ENCODE peak calls at places on chromosomes 11 and 22, in five cellular contexts. H, I, Z, Y and O are unnamed samples.

GRCh38 chr11:62427630-62428233 is 8.9 kb downstream of the SCGB1A1 start:
- DNase-seq in I (no peak), Y (peak; percentile 58), H (no peak), Z (no peak), O (peak; percentile 49)

GRCh38 chr11:98061858-98062257 is 958.9 kb upstream of the CNTN5 start:
- DNase-seq in I (no peak), H (no peak), Y (no peak), Z (no peak), O (no peak)

GRCh38 chr11:95076416-95076815 is 9.7 kb downstream of the SRSF8 start:
- DNase-seq in Z (no peak), Y (peak; percentile 75), H (no peak), I (no peak), O (no peak)

GRCh38 chr11:129041611-129042018 is 98.9 kb upstream of the TP53AIP1 start:
- DNase-seq in Y (peak; percentile 25), Z (peak; percentile 38), H (no peak), I (no peak), O (no peak)

GRCh38 chr22:17422736-17423343 is 53.6 kb downstream of the CECR2 start:
- DNase-seq in H (no peak), Z (no peak), I (no peak), Y (no peak), O (no peak)

GRCh38 chr22:43317252-43317651 is 25.9 kb downstream of the SCUBE1 start:
- DNase-seq in H (no peak), I (no peak), Y (no peak), Z (no peak), O (no peak)

GRCh38 chr22:23182289-23183106 is 2.2 kb downstream of the BCR start:
- DNase-seq in I (peak; percentile 41), H (no peak), Y (peak; percentile 19), Z (no peak), O (no peak)

GRCh38 chr11:30459821-30460220 is 126.3 kb downstream of the MPPED2 start:
- DNase-seq in Y (no peak), I (no peak), H (no peak), Z (no peak), O (no peak)

GRCh38 chr22:35742342-35743100 is 24.8 kb downstream of the APOL5 start:
- DNase-seq in H (no peak), Z (no peak), Y (peak; percentile 81), I (no peak), O (no peak)

GRCh38 chr11:8285796-8286195 is 22.1 kb upstream of the LMO1 start:
- DNase-seq in Z (no peak), Y (no peak), H (no peak), I (no peak), O (no peak)

GRCh38 chr11:9530020-9530628 is 43.3 kb upstream of the WEE1 start:
- DNase-seq in H (no peak), Y (no peak), I (no peak), Z (no peak), O (no peak)

GRCh38 chr11:18081551-18081950 is 24.3 kb downstream of the SAAL1 start:
- DNase-seq in Z (no peak), H (no peak), I (no peak), Y (no peak), O (no peak)

GRCh38 chr11:11027271-11027670 is 169.4 kb upstream of the ZBED5 start:
- DNase-seq in Y (peak; percentile 85), H (no peak), I (no peak), Z (no peak), O (no peak)

GRCh38 chr11:19218801-19219460 is 17.1 kb upstream of the CSRP3 start:
- DNase-seq in H (no peak), I (no peak), Y (no peak), Z (no peak), O (no peak)

GRCh38 chr11:57798905-57799559 is 37.4 kb downstream of the CTNND1 start:
- DNase-seq in I (no peak), Z (peak; percentile 24), Y (peak; percentile 52), H (no peak), O (peak; percentile 99)

GRCh38 chr11:92082652-92083051 is 142.0 kb upstream of the FAT3 start:
- DNase-seq in Y (no peak), I (no peak), Z (no peak), H (no peak), O (no peak)

GRCh38 chr22:30325724-30326703 is 727 bp downstream of the TBC1D10A start:
- DNase-seq in I (peak; percentile 15), H (no peak), Z (no peak), Y (no peak), O (peak; percentile 22)

GRCh38 chr11:18986744-18987143 is 47.5 kb upstream of the MRGPRX1 start:
- DNase-seq in I (no peak), H (no peak), Y (no peak), Z (no peak), O (no peak)

GRCh38 chr22:48923165-48923875 is 904.4 kb downstream of the BRD1 start:
- DNase-seq in Y (no peak), I (no peak), H (no peak), Z (no peak), O (no peak)

GRCh38 chr11:78161937-78162336 is 22.5 kb upstream of the ALG8 start:
- DNase-seq in Z (no peak), Y (peak; percentile 42), I (no peak), H (no peak), O (no peak)

GRCh38 chr22:26480611-26480932 is 3.0 kb downstream of the HPS4 start:
- DNase-seq in Y (no peak), H (no peak), Z (no peak), I (no peak), O (no peak)

GRCh38 chr11:119284344-119285157 is 32.4 kb downstream of the MCAM start:
- DNase-seq in H (no peak), I (peak; percentile 62), Y (peak; percentile 47), Z (peak; percentile 33), O (peak; percentile 53)

GRCh38 chr22:37383342-37383741 is 43.9 kb downstream of the ELFN2 start:
- DNase-seq in H (no peak), I (no peak), Z (no peak), Y (peak; percentile 16), O (no peak)

GRCh38 chr11:78163828-78164227 is 24.4 kb upstream of the ALG8 start:
- DNase-seq in I (no peak), H (no peak), Y (no peak), Z (no peak), O (no peak)

GRCh38 chr11:68840661-68841653 is 759 bp downstream of the CPT1A start:
- DNase-seq in H (no peak), Z (no peak), Y (peak; percentile 31), I (peak; percentile 12), O (peak; percentile 79)

GRCh38 chr11:48177661-48178060 is 38.9 kb upstream of the OR4B1 start:
- DNase-seq in I (no peak), Z (no peak), Y (no peak), H (no peak), O (no peak)

GRCh38 chr22:39174498-39175120 is 22.1 kb upstream of the CBX7 start:
- DNase-seq in I (peak; percentile 71), H (peak; percentile 28), Z (peak; percentile 28), Y (peak; percentile 89), O (peak; percentile 51)

GRCh38 chr11:35412285-35412684 is 7.1 kb downstream of the SLC1A2 start:
- DNase-seq in Y (peak; percentile 25), Z (no peak), H (no peak), I (no peak), O (no peak)

GRCh38 chr11:35590412-35590811 is 27.8 kb upstream of the FJX1 start:
- DNase-seq in I (no peak), Y (peak; percentile 49), Z (no peak), H (no peak), O (no peak)

GRCh38 chr11:119493712-119494111 is 70.7 kb upstream of the THY1 start:
- DNase-seq in H (no peak), I (no peak), Z (no peak), Y (peak; percentile 25), O (peak; percentile 47)

GRCh38 chr11:22713336-22713735 is 46.9 kb downstream of the GAS2 start:
- DNase-seq in H (no peak), Y (no peak), Z (no peak), I (no peak), O (no peak)

GRCh38 chr22:28442264-28442950 is 237.2 kb downstream of the TTC28 start:
- DNase-seq in H (peak; percentile 5), Y (peak; percentile 69), I (peak; percentile 43), Z (no peak), O (peak; percentile 83)

GRCh38 chr11:102831128-102831708 is 12.2 kb downstream of the MMP3 start:
- DNase-seq in Y (peak; percentile 23), H (no peak), Z (no peak), I (no peak), O (peak; percentile 77)

DNA sequence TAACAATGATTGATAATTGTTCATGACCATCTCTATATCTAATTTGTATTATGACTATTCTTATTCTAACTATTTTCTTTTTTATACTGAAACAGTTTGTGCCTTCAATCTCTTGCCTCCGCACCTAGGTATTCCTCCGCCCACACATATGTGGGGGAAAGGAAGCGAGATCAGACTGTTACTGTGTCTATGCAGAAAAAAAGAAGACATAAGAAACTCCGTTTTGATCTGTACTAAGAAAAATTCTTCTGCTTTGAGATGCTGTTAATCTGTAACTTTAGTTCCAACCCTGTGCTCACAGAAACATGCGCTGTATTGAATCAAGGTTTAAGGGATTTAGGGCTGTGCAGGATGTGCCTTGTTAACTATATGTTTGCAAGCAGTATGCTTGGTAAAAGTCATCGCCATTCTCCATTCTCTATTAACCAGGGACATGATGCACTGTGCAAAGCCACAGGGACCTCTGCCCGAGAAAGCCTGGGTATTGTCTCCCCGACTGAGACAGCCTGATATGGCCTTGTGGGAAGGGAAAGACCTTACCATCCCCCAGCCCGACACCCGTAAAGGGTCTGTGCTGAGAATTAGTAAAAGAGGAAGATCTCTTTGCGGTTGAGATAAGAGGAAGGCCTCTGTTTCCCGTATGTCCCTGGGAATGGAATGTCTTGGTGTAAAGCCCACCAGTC is 2.1 kb upstream of the SCYL1 start:
- DNase-seq in Y (no peak), Z (no peak), I (no peak), H (no peak), O (no peak)
- H3K27ac ChIP-seq in Y (no peak overlapping the region), Z (no peak overlapping the region), I (peak overlapping the region; percentile 67), H (peak overlapping the region; percentile 63), O (peak overlapping the region; percentile 6)

GRCh38 chr11:101127699-101128570 is 1.7 kb downstream of the PGR start:
- DNase-seq in Y (no peak), H (no peak), Z (no peak), I (no peak), O (no peak)
- H3K27ac ChIP-seq in Y (no peak overlapping the region), H (no peak overlapping the region), Z (no peak overlapping the region), I (no peak overlapping the region), O (no peak overlapping the region)

GRCh38 chr11:116980136-116980793 is 118.0 kb downstream of the SIK3 start:
- DNase-seq in Y (no peak), I (no peak), Z (no peak), H (no peak), O (no peak)
- H3K27ac ChIP-seq in Y (no peak overlapping the region), I (no peak overlapping the region), Z (no peak overlapping the region), H (peak overlapping the region; percentile 11), O (peak overlapping the region; percentile 54)

GRCh38 chr22:46050916-46051614 is 74.1 kb upstream of the WNT7B start:
- DNase-seq in H (no peak), I (no peak), Z (no peak), Y (no peak), O (no peak)
- H3K27ac ChIP-seq in H (peak overlapping the region; percentile 25), I (peak overlapping the region; percentile 82), Z (peak overlapping the region; percentile 75), Y (no peak overlapping the region), O (no peak overlapping the region)